ENCODE peak calls at places on chromosomes 4 and X, in six cellular contexts. I, Y, E, L, H and O are unnamed samples.

GRCh38 chr4:183798249-183798920 is 106.7 kb upstream of the STOX2 start:
- DNase-seq in I (no peak), Y (peak; percentile 40), E (no peak), L (peak; percentile 45), H (no peak), O (no peak)

GRCh38 chr4:152190907-152191306 is 345.0 kb downstream of the FBXW7 start:
- DNase-seq in I (no peak), Y (no peak), E (no peak), L (no peak), H (no peak), O (no peak)

GRCh38 chr4:8689741-8690140 is 97.2 kb downstream of the CPZ start:
- DNase-seq in I (no peak), Y (no peak), E (peak; percentile 7), L (no peak), H (no peak), O (no peak)

GRCh38 chr4:79141530-79141929 is 184.3 kb downstream of the NAA11 start:
- DNase-seq in I (no peak), Y (peak; percentile 3), E (no peak), L (no peak), H (peak; percentile 1), O (no peak)

GRCh38 chr4:145828802-145829485 is 109.7 kb downstream of the ZNF827 start:
- DNase-seq in I (no peak), Y (no peak), E (no peak), L (no peak), H (no peak), O (no peak)

GRCh38 chr4:108772402-108772801 is 9.5 kb upstream of the ETNPPL start:
- DNase-seq in I (no peak), Y (no peak), E (no peak), L (peak; percentile 72), H (no peak), O (peak; percentile 55)

GRCh38 chrX:138775501-138775900 is 64.0 kb upstream of the FGF13 start:
- DNase-seq in I (no peak), Y (peak; percentile 25), E (no peak), L (no peak), H (peak; percentile 54), O (no peak)

GRCh38 chr4:16860506-16860905 is 37.9 kb downstream of the LDB2 start:
- DNase-seq in I (no peak), Y (no peak), E (no peak), L (no peak), H (peak; percentile 94), O (no peak)

GRCh38 chr4:142703694-142704309 is 142.3 kb downstream of the INPP4B start:
- DNase-seq in I (no peak), Y (peak; percentile 43), E (no peak), L (no peak), H (no peak), O (no peak)

GRCh38 chr4:145679520-145679919 is 426 bp upstream of the C4orf51 start:
- DNase-seq in I (peak; percentile 60), Y (peak; percentile 50), E (peak; percentile 51), L (peak; percentile 95), H (peak; percentile 86), O (peak; percentile 53)

GRCh38 chrX:46838482-46838857 is 1.6 kb downstream of the RP2 start:
- DNase-seq in I (no peak), Y (no peak), E (no peak), L (no peak), H (peak; percentile 44), O (no peak)

GRCh38 chr4:27128431-27128830 is 267.8 kb downstream of the STIM2 start:
- DNase-seq in I (no peak), Y (no peak), E (no peak), L (no peak), H (no peak), O (no peak)

GRCh38 chr4:185885075-185885474 is 73.1 kb upstream of the SORBS2 start:
- DNase-seq in I (no peak), Y (no peak), E (no peak), L (no peak), H (no peak), O (no peak)

GRCh38 chrX:103678199-103678993 is 8.1 kb downstream of the MORF4L2 start:
- DNase-seq in I (no peak), Y (peak; percentile 49), E (no peak), L (no peak), H (peak; percentile 53), O (no peak)

GRCh38 chr4:76306882-76307669 is 543 bp downstream of the STBD1 start:
- DNase-seq in I (no peak), Y (peak; percentile 71), E (peak; percentile 56), L (peak; percentile 56), H (peak; percentile 50), O (peak; percentile 63)

GRCh38 chr4:184100297-184100885 is 117.3 kb downstream of the ENPP6 start:
- DNase-seq in I (no peak), Y (no peak), E (no peak), L (peak; percentile 47), H (peak; percentile 43), O (peak; percentile 52)

GRCh38 chr4:154277164-154277563 is 214.4 kb downstream of the DCHS2 start:
- DNase-seq in I (no peak), Y (peak; percentile 1), E (no peak), L (no peak), H (no peak), O (no peak)

GRCh38 chrX:106875151-106875550 is 28.0 kb downstream of the RIPPLY1 start:
- DNase-seq in I (no peak), Y (no peak), E (no peak), L (no peak), H (peak; percentile 63), O (no peak)

GRCh38 chrX:17592117-17592516 is 145.2 kb upstream of the SCML1 start:
- DNase-seq in I (no peak), Y (no peak), E (no peak), L (peak; percentile 48), H (no peak), O (no peak)

GRCh38 chr4:74097161-74097560 is 1.8 kb downstream of the CXCL2 start:
- DNase-seq in I (no peak), Y (peak; percentile 23), E (no peak), L (no peak), H (no peak), O (no peak)

GRCh38 chr4:139317635-139318034 is 15.4 kb upstream of the NDUFC1 start:
- DNase-seq in I (no peak), Y (no peak), E (no peak), L (no peak), H (no peak), O (no peak)

GRCh38 chr4:20421586-20421985 is 169.9 kb downstream of the SLIT2 start:
- DNase-seq in I (no peak), Y (no peak), E (no peak), L (no peak), H (peak; percentile 31), O (no peak)

GRCh38 chr4:88531549-88531948 is 8.0 kb upstream of the PYURF start:
- DNase-seq in I (no peak), Y (no peak), E (no peak), L (no peak), H (peak; percentile 8), O (no peak)
- H3K4me3 ChIP-seq in I (no peak overlapping the region), Y (no peak overlapping the region), E (no peak overlapping the region), L (no peak overlapping the region), H (no peak overlapping the region), O (no peak overlapping the region)

DNA sequence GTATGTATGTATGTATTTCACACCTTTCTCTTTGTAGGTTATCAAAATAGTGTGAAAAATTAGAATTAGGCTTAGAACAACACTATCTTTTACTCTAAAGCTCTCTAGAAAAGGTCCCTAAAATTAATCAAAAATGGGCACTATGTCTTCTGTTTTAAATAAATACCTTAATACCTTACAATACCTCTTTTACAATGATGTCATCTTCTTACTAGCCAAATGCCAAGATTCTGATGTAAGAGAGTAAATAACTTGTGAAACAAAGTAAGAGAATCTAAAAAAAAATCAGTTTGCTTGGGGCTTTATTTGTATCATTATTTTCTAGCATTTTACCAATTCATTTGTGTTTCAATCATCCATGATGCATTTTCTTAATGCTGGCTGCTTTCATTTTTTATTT is 402.2 kb upstream of the MAGEB2 start:
- DNase-seq in I (no peak), Y (no peak), E (no peak), L (no peak), H (no peak), O (no peak)
- H3K4me1 ChIP-seq in I (no peaks in the 10 kb centered on the region), Y (no peaks in the 10 kb centered on the region), E (no peaks in the 10 kb centered on the region), L (no peaks in the 10 kb centered on the region), H (no peaks in the 10 kb centered on the region), O (no peaks in the 10 kb centered on the region)

GRCh38 chr4:38911257-38911656 is 43.7 kb downstream of the FAM114A1 start:
- DNase-seq in I (no peak), Y (no peak), E (no peak), L (no peak), H (no peak), O (no peak)
- H3K27ac ChIP-seq in I (no peak overlapping the region), Y (no peak overlapping the region), E (no peak overlapping the region), L (no peak overlapping the region), H (no peak overlapping the region), O (no peak overlapping the region)

GRCh38 chr4:72325215-72325614 is 243.8 kb downstream of the ADAMTS3 start:
- DNase-seq in I (no peak), Y (no peak), E (no peak), L (no peak), H (no peak), O (no peak)

GRCh38 chr4:72326692-72327632 is 242.1 kb downstream of the ADAMTS3 start:
- DNase-seq in I (no peak), Y (no peak), E (no peak), L (no peak), H (peak; percentile 58), O (no peak)

DNA sequence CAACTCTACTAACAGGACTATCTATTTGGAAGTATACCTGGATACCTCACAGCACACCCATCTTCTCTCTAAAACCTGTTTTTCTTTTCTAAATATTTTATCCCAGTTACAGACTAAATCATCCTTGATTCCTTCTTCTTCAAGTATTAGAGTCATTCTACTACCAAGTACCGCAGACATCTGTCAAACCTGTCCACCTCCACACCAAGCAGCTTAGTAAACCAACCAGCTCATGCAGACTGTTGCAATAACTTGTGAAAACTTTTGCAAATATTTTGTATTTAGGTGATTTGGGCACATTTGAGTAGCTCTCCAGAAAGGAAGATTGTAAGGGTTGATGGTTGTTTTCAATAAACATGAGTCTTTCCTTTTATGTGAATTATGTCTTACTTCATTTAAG is 238.6 kb downstream of the ADAMTS3 start:
- DNase-seq in I (no peak), Y (no peak), E (no peak), L (no peak), H (no peak), O (no peak)
- H3K4me3 ChIP-seq in I (no peak overlapping the region), Y (no peak overlapping the region), E (no peak overlapping the region), L (no peak overlapping the region), H (no peak overlapping the region), O (no peak overlapping the region)